ENCODE peak calls at places on chromosomes 16 and 17, in seven cellular contexts. N is neuronal stem cell, S is IMR-90, O is H9, A is H1, K is mesenchymal stem cell, X is trophoblast cell. R is an unnamed sample.

GRCh38 chr17:38556234-38556633 is 49.5 kb downstream of the SRCIN1 start:
- DNase-seq in N (no peak), S (no peak), O (no peak), A (no peak), K (no peak), X (no peak), R (no peak)

GRCh38 chr17:72592967-72593325 is 472.1 kb downstream of the SOX9 start:
- DNase-seq in N (no peak), S (no peak), O (no peak), A (no peak), K (no peak), X (no peak), R (no peak)

GRCh38 chr17:5203178-5203907 is 11.7 kb upstream of the ZNF594 start:
- DNase-seq in N (no peak), S (peak; percentile 51), O (no peak), A (no peak), K (no peak), X (peak; percentile 89), R (no peak)

GRCh38 chr17:8041980-8042379 is 3.1 kb downstream of the ALOX15B start:
- DNase-seq in N (no peak), S (no peak), O (no peak), A (no peak), K (no peak), X (no peak), R (no peak)

GRCh38 chr17:9893606-9894005 is 11.5 kb downstream of the RCVRN start:
- DNase-seq in N (no peak), S (peak; percentile 42), O (no peak), A (no peak), K (peak; percentile 42), X (no peak), R (no peak)

GRCh38 chr16:50933257-50933656 is 191.4 kb downstream of the CYLD start:
- DNase-seq in N (no peak), S (no peak), O (no peak), A (no peak), K (no peak), X (no peak), R (no peak)

GRCh38 chr17:67377727-67378443 is 804 bp downstream of the PITPNC1 start:
- DNase-seq in N (peak; percentile 57), S (peak; percentile 35), O (peak; percentile 69), A (no peak), K (peak; percentile 57), X (peak; percentile 70), R (peak; percentile 79)

GRCh38 chr16:23914935-23915549 is 79.3 kb downstream of the PRKCB start:
- DNase-seq in N (no peak), S (no peak), O (no peak), A (no peak), K (no peak), X (no peak), R (no peak)

GRCh38 chr16:31458073-31458834 is 1.0 kb upstream of the ARMC5 start:
- DNase-seq in N (no peak), S (peak; percentile 45), O (peak; percentile 60), A (peak; percentile 64), K (peak; percentile 65), X (peak; percentile 51), R (peak; percentile 75)

GRCh38 chr16:29029168-29029994 is 44.5 kb downstream of the LAT start:
- DNase-seq in N (peak; percentile 20), S (peak; percentile 98), O (peak; percentile 38), A (peak; percentile 58), K (peak; percentile 97), X (peak; percentile 7), R (peak; percentile 74)

GRCh38 chr16:29147710-29148425 is 163.0 kb downstream of the LAT start:
- DNase-seq in N (no peak), S (no peak), O (no peak), A (no peak), K (no peak), X (no peak), R (no peak)

GRCh38 chr17:74516561-74516960 is 14.7 kb downstream of the CD300LB start:
- DNase-seq in N (no peak), S (no peak), O (no peak), A (no peak), K (no peak), X (no peak), R (no peak)

GRCh38 chr17:62807812-62808575 is at the start of gene MARCHF10:
- DNase-seq in N (peak; percentile 60), S (no peak), O (peak; percentile 80), A (peak; percentile 78), K (no peak), X (peak; percentile 85), R (peak; percentile 42)

GRCh38 chr17:65583921-65584603 is 22.6 kb upstream of the AXIN2 start:
- DNase-seq in N (no peak), S (no peak), O (no peak), A (no peak), K (no peak), X (no peak), R (no peak)

GRCh38 chr16:75000481-75001081 is 1.8 kb downstream of the ZNRF1 start:
- DNase-seq in N (no peak), S (peak; percentile 37), O (no peak), A (no peak), K (peak; percentile 54), X (peak; percentile 79), R (no peak)

GRCh38 chr17:44137891-44138709 is 3.6 kb upstream of the HROB start:
- DNase-seq in N (peak; percentile 51), S (peak; percentile 100), O (peak; percentile 93), A (peak; percentile 66), K (peak; percentile 99), X (peak; percentile 97), R (peak; percentile 95)

GRCh38 chr16:82004651-82005490 is 6.4 kb downstream of the SDR42E1 start:
- DNase-seq in N (no peak), S (no peak), O (no peak), A (no peak), K (no peak), X (no peak), R (peak; percentile 43)

GRCh38 chr17:41539979-41540701 is 12.0 kb upstream of the KRT19 start:
- DNase-seq in N (no peak), S (no peak), O (no peak), A (no peak), K (no peak), X (no peak), R (no peak)

GRCh38 chr16:13453938-13454553 is 465.9 kb upstream of the ERCC4 start:
- DNase-seq in N (peak; percentile 51), S (no peak), O (no peak), A (peak; percentile 72), K (no peak), X (peak; percentile 46), R (peak; percentile 57)

GRCh38 chr17:34259151-34259550 is 4.1 kb downstream of the CCL2 start:
- DNase-seq in N (no peak), S (peak; percentile 28), O (no peak), A (no peak), K (no peak), X (no peak), R (no peak)

GRCh38 chr16:69130461-69130860 is 1.9 kb downstream of the CHTF8 start:
- DNase-seq in N (no peak), S (no peak), O (no peak), A (no peak), K (no peak), X (no peak), R (no peak)

DNA sequence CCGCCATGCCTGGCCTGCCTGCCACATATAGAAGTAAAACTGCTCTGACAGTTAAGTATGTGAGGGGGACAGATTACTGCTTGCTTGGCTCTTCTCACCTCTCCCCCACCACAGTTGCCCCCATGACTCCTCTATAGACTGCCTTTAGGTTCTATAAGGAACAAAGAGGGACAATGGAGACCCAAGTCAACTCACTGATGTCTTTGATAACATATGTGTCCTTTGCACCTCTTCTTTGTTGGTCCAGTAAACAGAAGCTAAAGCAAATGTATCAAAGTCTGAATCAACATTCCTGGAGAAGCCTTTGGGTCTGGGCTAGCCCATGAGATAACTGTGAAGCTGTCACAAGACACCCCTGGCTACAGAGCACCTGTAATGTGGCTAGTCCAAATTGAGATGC is 27.1 kb downstream of the NUDT7 start:
- DNase-seq in N (no peak), S (no peak), O (no peak), A (no peak), K (no peak), X (no peak), R (no peak)
- H3K18ac ChIP-seq in N (no peak overlapping the region), S (no peak overlapping the region), O (no peak overlapping the region), A (no peak overlapping the region), K (no peak overlapping the region), X (no peak overlapping the region), R (no peak overlapping the region)

DNA sequence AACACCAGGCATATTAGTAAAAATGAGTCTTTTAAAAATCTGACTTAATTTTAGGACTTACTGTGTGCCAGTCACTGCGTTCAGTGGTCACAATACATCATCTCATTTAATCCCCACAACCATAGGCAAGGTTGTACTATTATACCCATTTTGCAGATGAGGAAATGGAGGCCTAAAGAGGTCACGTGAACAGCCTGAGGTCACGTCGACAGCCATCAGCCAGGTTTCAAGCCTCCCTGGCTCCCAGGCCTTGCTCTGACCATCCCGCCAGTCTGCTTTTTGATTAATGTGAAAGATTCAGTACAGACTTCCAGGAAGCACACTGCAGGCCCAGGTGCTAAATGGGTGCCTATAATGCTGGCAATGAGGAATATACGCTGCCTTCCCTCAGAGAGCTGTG is 86.3 kb upstream of the TOX3 start:
- DNase-seq in N (no peak), S (no peak), O (no peak), A (no peak), K (no peak), X (no peak), R (no peak)
- H3K18ac ChIP-seq in N (no peak overlapping the region), S (no peak overlapping the region), O (no peak overlapping the region), A (no peak overlapping the region), K (no peak overlapping the region), X (no peak overlapping the region), R (no peak overlapping the region)

DNA sequence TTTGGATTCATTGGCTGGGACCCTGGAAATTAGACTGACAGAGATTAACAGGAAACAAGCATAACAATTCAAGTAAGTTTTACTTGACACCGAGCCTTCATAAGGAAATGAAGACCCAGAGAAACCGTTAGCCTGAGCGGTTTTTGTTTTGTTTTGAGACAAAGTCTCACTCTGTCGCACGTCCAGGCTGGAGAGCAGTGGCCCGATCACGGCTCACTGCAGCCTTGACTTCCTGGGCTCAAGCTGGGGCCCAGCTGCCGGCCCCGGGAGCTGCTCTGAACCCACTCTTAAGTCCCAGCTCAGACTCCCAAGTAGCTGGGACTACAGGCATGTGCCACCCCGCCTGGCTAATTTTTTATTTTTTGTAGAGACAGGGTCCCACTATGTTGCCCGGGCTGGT is 321.3 kb downstream of the SEC14L1 start:
- DNase-seq in N (no peak), S (no peak), O (no peak), A (no peak), K (no peak), X (no peak), R (no peak)
- H3K18ac ChIP-seq in N (no peak overlapping the region), S (no peak overlapping the region), O (no peak overlapping the region), A (no peak overlapping the region), K (peak overlapping the region; percentile 18), X (no peak overlapping the region), R (no peak overlapping the region)

DNA sequence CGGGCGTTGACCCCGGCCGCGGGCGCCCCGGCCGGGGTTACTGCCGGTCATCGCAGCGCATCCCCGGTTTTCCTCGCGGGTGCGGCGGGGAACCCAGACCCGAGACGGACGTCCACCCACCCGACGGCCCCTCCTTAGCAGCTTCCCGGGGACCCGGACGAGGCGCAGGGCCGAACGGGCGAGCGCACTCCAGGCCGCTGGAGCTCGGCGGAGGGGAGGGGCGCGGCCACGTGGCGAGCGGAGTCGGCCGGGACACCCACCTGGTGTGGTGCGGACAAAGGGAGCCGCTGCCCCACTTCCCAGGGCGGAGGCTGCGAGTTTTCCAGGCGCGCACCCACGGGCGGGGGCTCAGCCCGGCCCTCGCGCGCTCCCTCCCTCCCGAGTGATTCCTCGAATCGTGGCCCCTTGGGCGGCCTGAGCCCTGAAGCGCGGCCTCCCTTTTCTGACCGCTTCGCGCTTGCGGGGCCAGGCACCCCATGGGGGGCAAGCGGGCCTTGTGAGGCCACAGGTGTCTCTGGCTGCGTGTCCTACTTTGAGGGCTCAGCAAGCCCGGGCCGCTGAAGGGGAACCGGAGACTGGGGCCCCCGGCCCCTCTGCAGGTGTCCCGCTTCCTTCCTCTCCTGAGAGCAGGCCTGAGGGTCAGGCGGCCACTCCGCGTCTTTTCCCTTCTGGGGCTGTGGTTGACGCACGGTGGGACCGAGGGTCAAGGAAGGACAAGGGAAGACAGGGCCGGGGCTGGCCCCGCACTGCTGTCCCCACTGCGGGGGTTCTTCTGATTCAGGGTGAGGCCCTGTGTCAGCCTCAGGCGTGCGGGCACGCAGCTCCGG is 1.1 kb upstream of the FASN start:
- DNase-seq in N (no peak), S (no peak), O (no peak), A (no peak), K (no peak), X (no peak), R (no peak)
- H3K18ac ChIP-seq in N (peak overlapping the region; percentile 100), S (peak overlapping the region; percentile 46), O (peak overlapping the region; percentile 94), A (peak overlapping the region; percentile 95), K (peak overlapping the region; percentile 91), X (peak overlapping the region; percentile 76), R (peak overlapping the region; percentile 94)

R was measured in mesendoderm.